ENCODE peak calls at places on chromosome 12, in five cellular contexts. One of them, this sample, is unnamed.

GRCh38 chr12:122793685-122794106 is 19.3 kb downstream of the CCDC62 start:
- DNase-seq in brain microvascular endothelial cell: peak; percentile 29
- DNase-seq in left lung: no peak
- DNase-seq in sigmoid colon: no peak
- DNase-seq in hepatocyte: peak; percentile 66
- DNase-seq in this sample: no peak

GRCh38 chr12:71430756-71431155 is 8.8 kb upstream of the LGR5 start:
- DNase-seq in brain microvascular endothelial cell: peak; percentile 16
- DNase-seq in left lung: no peak
- DNase-seq in sigmoid colon: no peak
- DNase-seq in hepatocyte: no peak
- DNase-seq in this sample: no peak

GRCh38 chr12:127401005-127401404 is 866.0 kb upstream of the TMEM132C start:
- DNase-seq in brain microvascular endothelial cell: peak; percentile 11
- DNase-seq in left lung: no peak
- DNase-seq in sigmoid colon: no peak
- DNase-seq in hepatocyte: no peak
- DNase-seq in this sample: no peak

GRCh38 chr12:104064842-104065441 is 611 bp downstream of the HCFC2 start:
- DNase-seq in brain microvascular endothelial cell: no peak
- DNase-seq in left lung: peak; percentile 73
- DNase-seq in sigmoid colon: peak; percentile 66
- DNase-seq in hepatocyte: peak; percentile 34
- DNase-seq in this sample: no peak

GRCh38 chr12:132766380-132767085 is 4.9 kb upstream of the ANKLE2 start:
- DNase-seq in brain microvascular endothelial cell: no peak
- DNase-seq in left lung: peak; percentile 64
- DNase-seq in sigmoid colon: no peak
- DNase-seq in hepatocyte: no peak
- DNase-seq in this sample: no peak

GRCh38 chr12:93231938-93232337 is 145.8 kb upstream of the NUDT4 start:
- DNase-seq in brain microvascular endothelial cell: no peak
- DNase-seq in left lung: no peak
- DNase-seq in sigmoid colon: no peak
- DNase-seq in hepatocyte: no peak
- DNase-seq in this sample: no peak

GRCh38 chr12:106815741-106816140 is 41.3 kb downstream of the RIC8B start:
- DNase-seq in brain microvascular endothelial cell: no peak
- DNase-seq in left lung: no peak
- DNase-seq in sigmoid colon: no peak
- DNase-seq in hepatocyte: no peak
- DNase-seq in this sample: no peak

GRCh38 chr12:48185181-48185919 is 1.9 kb downstream of the CCDC184 start:
- DNase-seq in brain microvascular endothelial cell: no peak
- DNase-seq in left lung: no peak
- DNase-seq in sigmoid colon: no peak
- DNase-seq in hepatocyte: peak; percentile 54
- DNase-seq in this sample: no peak

GRCh38 chr12:44422559-44422958 is 453.6 kb downstream of the NELL2 start:
- DNase-seq in brain microvascular endothelial cell: no peak
- DNase-seq in left lung: no peak
- DNase-seq in sigmoid colon: no peak
- DNase-seq in hepatocyte: no peak
- DNase-seq in this sample: no peak

DNA sequence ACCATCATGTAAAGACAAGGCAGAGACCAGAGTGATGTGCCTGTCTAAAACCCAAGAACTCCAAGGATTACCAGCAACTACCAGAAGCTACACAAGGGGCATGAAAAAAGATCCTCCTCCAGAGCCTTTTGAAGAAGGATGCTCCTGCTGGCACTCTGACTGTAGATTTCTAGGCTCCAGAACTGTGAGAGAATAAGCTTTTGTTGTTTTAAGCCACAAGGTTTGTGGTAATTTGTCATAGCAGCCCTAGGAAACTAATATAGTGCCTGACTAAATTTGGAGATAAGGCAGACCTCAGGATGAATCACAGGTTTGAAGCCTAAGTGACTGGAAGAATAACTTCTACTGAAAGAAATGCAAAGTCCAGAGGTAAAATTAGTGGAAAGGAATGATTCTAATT is 132.9 kb downstream of the CEP83 start:
- DNase-seq in brain microvascular endothelial cell: peak; percentile 77
- DNase-seq in left lung: no peak
- DNase-seq in sigmoid colon: no peak
- DNase-seq in hepatocyte: no peak
- DNase-seq in this sample: no peak
- H3K36me3 ChIP-seq in brain microvascular endothelial cell: no peaks in the 10 kb centered on the region
- H3K36me3 ChIP-seq in left lung: no peaks in the 10 kb centered on the region
- H3K36me3 ChIP-seq in sigmoid colon: no peaks in the 10 kb centered on the region
- H3K36me3 ChIP-seq in hepatocyte: no peaks in the 10 kb centered on the region
- H3K36me3 ChIP-seq in this sample: no peaks in the 10 kb centered on the region

GRCh38 chr12:89192419-89192818 is 159.9 kb downstream of the DUSP6 start:
- DNase-seq in brain microvascular endothelial cell: no peak
- DNase-seq in left lung: no peak
- DNase-seq in sigmoid colon: no peak
- DNase-seq in hepatocyte: no peak
- DNase-seq in this sample: no peak
- TF ChIP-seq CTCF in brain microvascular endothelial cell: no peak
- TF ChIP-seq CTCF in left lung: no peak
- TF ChIP-seq CTCF in sigmoid colon: no peak
- TF ChIP-seq CTCF in hepatocyte: no peak
- TF ChIP-seq CTCF in this sample: no peak

GRCh38 chr12:113179023-113179422 is 6.3 kb downstream of the DDX54 start:
- DNase-seq in brain microvascular endothelial cell: no peak
- DNase-seq in left lung: no peak
- DNase-seq in sigmoid colon: no peak
- DNase-seq in hepatocyte: no peak
- DNase-seq in this sample: no peak
- H3K36me3 ChIP-seq in brain microvascular endothelial cell: peaks cover 43% of the 10 kb centered on the region
- H3K36me3 ChIP-seq in left lung: no peaks in the 10 kb centered on the region
- H3K36me3 ChIP-seq in sigmoid colon: peaks cover 48% of the 10 kb centered on the region
- H3K36me3 ChIP-seq in hepatocyte: no peaks in the 10 kb centered on the region
- H3K36me3 ChIP-seq in this sample: peaks cover 9% of the 10 kb centered on the region

DNA sequence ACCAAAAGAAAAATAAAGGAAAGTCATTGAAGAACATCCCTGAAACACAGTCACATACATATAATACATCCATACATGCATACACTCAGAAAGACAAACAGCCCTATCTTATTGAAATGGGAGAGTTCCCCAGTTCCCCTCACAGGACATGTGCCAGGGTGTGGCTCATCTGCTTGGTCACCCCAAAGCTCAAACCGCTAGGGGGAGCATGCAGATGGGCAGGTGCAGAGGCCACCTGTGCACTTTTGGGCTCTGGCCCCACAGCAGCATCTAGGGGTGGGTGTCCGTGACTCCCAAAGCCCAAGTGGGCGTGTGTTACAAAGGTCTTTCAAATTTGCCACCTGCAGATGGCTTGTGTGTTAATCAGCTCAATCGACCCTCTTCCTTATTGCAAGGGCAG is 75.2 kb downstream of the CMAS start:
- DNase-seq in brain microvascular endothelial cell: no peak
- DNase-seq in left lung: peak; percentile 49
- DNase-seq in sigmoid colon: peak; percentile 63
- DNase-seq in hepatocyte: no peak
- DNase-seq in this sample: no peak
- TF ChIP-seq CTCF in brain microvascular endothelial cell: peak; percentile 33
- TF ChIP-seq CTCF in left lung: peak; percentile 18
- TF ChIP-seq CTCF in sigmoid colon: no peak
- TF ChIP-seq CTCF in hepatocyte: peak; percentile 9
- TF ChIP-seq CTCF in this sample: peak; percentile 32

GRCh38 chr12:24820872-24821271 is 128.0 kb downstream of the BCAT1 start:
- DNase-seq in brain microvascular endothelial cell: peak; percentile 72
- DNase-seq in left lung: no peak
- DNase-seq in sigmoid colon: no peak
- DNase-seq in hepatocyte: peak; percentile 11
- DNase-seq in this sample: no peak
- H3K36me3 ChIP-seq in brain microvascular endothelial cell: peaks cover 11% of the 10 kb centered on the region
- H3K36me3 ChIP-seq in left lung: no peaks in the 10 kb centered on the region
- H3K36me3 ChIP-seq in sigmoid colon: no peaks in the 10 kb centered on the region
- H3K36me3 ChIP-seq in hepatocyte: no peaks in the 10 kb centered on the region
- H3K36me3 ChIP-seq in this sample: no peaks in the 10 kb centered on the region

This sample was measured in breast epithelium.